ENCODE peak calls at places on chromosomes 1 and 21, in nine cellular contexts. G, Q, R, C, W, T, I, X and E are unnamed samples.

GRCh38 chr1:89126234-89126580 is 293 bp upstream of the GBP2 start:
- DNase-seq in W (no peak), X (no peak), Q (no peak), G (no peak), T (no peak), R (no peak), I (no peak), C (no peak), E (no peak)

GRCh38 chr1:33637846-33638440 is 165.5 kb downstream of the ZSCAN20 start:
- DNase-seq in I (no peak), T (no peak), R (no peak), W (no peak), X (no peak), Q (no peak), G (peak; percentile 71), C (no peak), E (no peak)

GRCh38 chr1:10398734-10399486 is at the start of gene PGD:
- DNase-seq in X (peak; percentile 95), W (peak; percentile 97), T (peak; percentile 100), G (peak; percentile 98), Q (peak; percentile 99), I (peak; percentile 92), R (peak; percentile 96), C (peak; percentile 92), E (peak; percentile 98)

GRCh38 chr1:243926803-243927245 is 76.8 kb upstream of the AKT3 start:
- DNase-seq in R (no peak), G (peak; percentile 97), Q (no peak), I (no peak), W (no peak), C (no peak), X (no peak), T (no peak), E (no peak)

GRCh38 chr21:31334648-31335121 is 9.4 kb downstream of the TIAM1 start:
- DNase-seq in I (no peak), T (no peak), R (no peak), C (no peak), W (no peak), X (no peak), Q (no peak), G (peak; percentile 22), E (no peak)

GRCh38 chr1:24871306-24871901 is 58.7 kb downstream of the RUNX3 start:
- DNase-seq in W (no peak), R (no peak), T (no peak), X (no peak), I (no peak), C (no peak), Q (no peak), G (no peak), E (peak; percentile 40)

GRCh38 chr1:31745071-31745897 is 18.9 kb downstream of the ADGRB2 start:
- DNase-seq in X (no peak), I (no peak), C (no peak), W (peak; percentile 46), G (peak; percentile 56), Q (peak; percentile 67), R (peak; percentile 24), T (peak; percentile 86), E (peak; percentile 37)

GRCh38 chr1:76901158-76901767 is 34.0 kb downstream of the ST6GALNAC5 start:
- DNase-seq in R (no peak), I (no peak), T (peak; percentile 46), G (peak; percentile 68), C (no peak), W (no peak), Q (no peak), X (no peak), E (no peak)

GRCh38 chr21:27329255-27329851 is 362.5 kb upstream of the ADAMTS5 start:
- DNase-seq in C (no peak), W (no peak), T (no peak), X (no peak), I (no peak), R (no peak), G (no peak), Q (no peak), E (no peak)

GRCh38 chr1:100606438-100606837 is 68.5 kb downstream of the GPR88 start:
- DNase-seq in T (peak; percentile 12), X (no peak), G (peak; percentile 70), W (no peak), C (no peak), I (no peak), R (no peak), Q (peak; percentile 24), E (peak; percentile 41)

GRCh38 chr1:220775238-220775853 is 11.4 kb upstream of the MTARC1 start:
- DNase-seq in C (no peak), T (peak; percentile 41), Q (no peak), R (no peak), W (no peak), G (no peak), X (no peak), I (no peak), E (no peak)

GRCh38 chr1:173590557-173590956 is 12.3 kb downstream of the SLC9C2 start:
- DNase-seq in R (no peak), C (no peak), X (no peak), W (no peak), Q (no peak), G (peak; percentile 75), T (no peak), I (no peak), E (no peak)

GRCh38 chr1:53525595-53525994 is 66.4 kb downstream of the DMRTB1 start:
- DNase-seq in Q (no peak), I (no peak), W (no peak), T (peak; percentile 37), X (no peak), C (no peak), R (no peak), G (no peak), E (no peak)

GRCh38 chr1:155607708-155608107 is 2.3 kb upstream of the MSTO1 start:
- DNase-seq in W (no peak), C (no peak), X (no peak), T (no peak), G (peak; percentile 31), Q (no peak), I (no peak), R (no peak), E (peak; percentile 7)

GRCh38 chr1:200367841-200368534 is 41.8 kb downstream of the ZNF281 start:
- DNase-seq in W (no peak), Q (no peak), R (no peak), T (no peak), C (no peak), G (peak; percentile 74), I (no peak), X (no peak), E (no peak)

GRCh38 chr1:98323906-98324358 is 337.6 kb upstream of the SNX7 start:
- DNase-seq in R (no peak), T (no peak), C (no peak), X (no peak), G (peak; percentile 99), Q (no peak), W (peak; percentile 24), I (no peak), E (peak; percentile 31)

GRCh38 chr1:241641748-241642592 is 1.8 kb upstream of the CHML start:
- DNase-seq in I (no peak), T (no peak), X (no peak), R (no peak), G (peak; percentile 85), C (no peak), Q (no peak), W (no peak), E (no peak)

GRCh38 chr1:240258910-240259309 is 167.2 kb downstream of the FMN2 start:
- DNase-seq in X (no peak), Q (no peak), I (no peak), G (peak; percentile 68), T (no peak), R (no peak), W (no peak), C (no peak), E (no peak)

GRCh38 chr1:228849011-228849541 is 113.8 kb downstream of the RHOU start:
- DNase-seq in C (no peak), G (no peak), X (no peak), W (no peak), Q (no peak), I (no peak), T (peak; percentile 37), R (no peak), E (no peak)

GRCh38 chr21:33302796-33303195 is 22.0 kb upstream of the IFNAR1 start:
- DNase-seq in W (no peak), X (no peak), C (no peak), G (no peak), Q (no peak), T (no peak), I (no peak), R (no peak), E (no peak)

GRCh38 chr1:112320035-112320429 is 76.0 kb upstream of the CTTNBP2NL start:
- DNase-seq in X (no peak), Q (no peak), W (no peak), G (no peak), T (no peak), C (no peak), R (no peak), I (no peak), E (no peak)

GRCh38 chr1:88088481-88088880 is 595.6 kb upstream of the PKN2 start:
- DNase-seq in R (no peak), X (no peak), G (no peak), T (no peak), I (no peak), W (no peak), Q (no peak), C (no peak), E (no peak)